ENCODE peak calls at places on chromosome 16, in eight cellular contexts. R, O, J, D, F, P, T and G are unnamed samples. For H3K4me1, the result is how much of the 10 kb centered on the place peaks cover.

GRCh38 chr16:51884773-51885172 is 662.2 kb downstream of the TOX3 start:
- DNase-seq in F (no peak), P (no peak), J (no peak), T (no peak), D (no peak), R (no peak), O (no peak), G (no peak)

GRCh38 chr16:56269824-56270684 is 78.8 kb downstream of the GNAO1 start:
- DNase-seq in T (peak), J (peak), O (no peak), D (peak), F (no peak), P (no peak), R (no peak), G (no peak)

GRCh38 chr16:81786321-81786720 is 7.2 kb downstream of the PLCG2 start:
- DNase-seq in O (no peak), F (no peak), T (no peak), J (no peak), R (no peak), P (peak), D (no peak), G (no peak)

GRCh38 chr16:57823836-57824235 is 21.5 kb upstream of the KIFC3 start:
- DNase-seq in J (no peak), R (no peak), F (no peak), O (no peak), P (peak), D (no peak), T (no peak), G (no peak)

GRCh38 chr16:87068316-87068715 is 248.9 kb downstream of the C16orf95 start:
- DNase-seq in D (no peak), R (no peak), T (no peak), J (no peak), P (no peak), F (no peak), O (no peak), G (no peak)

GRCh38 chr16:14070877-14071575 is at the start of gene MRTFB:
- DNase-seq in P (peak), R (peak), F (peak), J (peak), T (peak), O (peak), D (peak), G (peak)

GRCh38 chr16:74034862-74035261 is 261.8 kb upstream of the PSMD7 start:
- DNase-seq in J (no peak), T (no peak), R (no peak), D (peak), O (no peak), F (peak), P (peak), G (no peak)

GRCh38 chr16:72848759-72849664 is 198.9 kb downstream of the ZFHX3 start:
- DNase-seq in J (peak), R (peak), P (peak), O (peak), D (peak), T (no peak), F (peak), G (no peak)

GRCh38 chr16:81815429-81815766 is 36.3 kb downstream of the PLCG2 start:
- DNase-seq in J (no peak), O (no peak), F (no peak), D (no peak), P (no peak), T (no peak), R (no peak), G (no peak)

GRCh38 chr16:71474864-71475263 is 12.8 kb upstream of the ZNF23 start:
- DNase-seq in D (no peak), R (no peak), T (no peak), O (no peak), P (peak), J (no peak), F (peak), G (no peak)

GRCh38 chr16:844638-845348 is 44.3 kb upstream of the GNG13 start:
- DNase-seq in P (no peak), R (no peak), T (no peak), O (no peak), F (no peak), J (peak), D (no peak), G (no peak)

GRCh38 chr16:19823322-19823721 is 61.3 kb downstream of the GPRC5B start:
- DNase-seq in R (no peak), D (no peak), J (no peak), P (no peak), O (no peak), T (no peak), F (no peak), G (no peak)

GRCh38 chr16:70804153-70804728 is 3.3 kb upstream of the VAC14 start:
- DNase-seq in F (peak), O (no peak), T (no peak), D (no peak), P (peak), R (no peak), J (no peak), G (no peak)

GRCh38 chr16:3025032-3026002 is 1.5 kb downstream of the THOC6 start:
- DNase-seq in P (no peak), R (no peak), O (no peak), J (no peak), D (no peak), F (no peak), T (no peak), G (no peak)

GRCh38 chr16:57266531-57267268 is 17.8 kb downstream of the PLLP start:
- DNase-seq in J (no peak), D (no peak), P (no peak), T (no peak), O (peak), F (no peak), R (no peak), G (no peak)

GRCh38 chr16:53980675-53981074 is 276.7 kb downstream of the FTO start:
- DNase-seq in F (no peak), D (no peak), J (no peak), T (no peak), O (no peak), P (no peak), R (no peak), G (no peak)

GRCh38 chr16:727291-727977 is 528 bp downstream of the HAGHL start:
- DNase-seq in J (no peak), T (no peak), R (no peak), O (no peak), D (peak), F (no peak), P (no peak), G (no peak)

GRCh38 chr16:56332464-56333079 is 92.8 kb downstream of the AMFR start:
- DNase-seq in O (peak), D (peak), T (no peak), J (peak), R (peak), F (peak), P (peak), G (peak)

GRCh38 chr16:68068926-68069325 is 16.2 kb upstream of the NFATC3 start:
- DNase-seq in T (no peak), J (no peak), F (no peak), P (no peak), D (no peak), R (no peak), O (no peak), G (no peak)

GRCh38 chr16:68071547-68071901 is 13.6 kb upstream of the NFATC3 start:
- DNase-seq in T (no peak), P (no peak), O (no peak), F (no peak), J (no peak), R (no peak), D (no peak), G (no peak)

GRCh38 chr16:68070811-68071546 is 14.2 kb upstream of the NFATC3 start:
- DNase-seq in F (no peak), J (no peak), O (no peak), P (no peak), D (no peak), R (no peak), T (no peak), G (no peak)

GRCh38 chr16:68070249-68070725 is 14.9 kb upstream of the NFATC3 start:
- DNase-seq in P (no peak), D (no peak), J (no peak), F (no peak), T (no peak), O (no peak), R (no peak), G (no peak)

GRCh38 chr16:68069511-68070248 is 15.5 kb upstream of the NFATC3 start:
- DNase-seq in F (no peak), J (no peak), D (peak), P (no peak), R (peak), O (no peak), T (no peak), G (no peak)
- H3K4me1 ChIP-seq in F (under half), J (under half), D (under half), P (under half), R (half or more), O (under half), T (under half), G (under half)

DNA sequence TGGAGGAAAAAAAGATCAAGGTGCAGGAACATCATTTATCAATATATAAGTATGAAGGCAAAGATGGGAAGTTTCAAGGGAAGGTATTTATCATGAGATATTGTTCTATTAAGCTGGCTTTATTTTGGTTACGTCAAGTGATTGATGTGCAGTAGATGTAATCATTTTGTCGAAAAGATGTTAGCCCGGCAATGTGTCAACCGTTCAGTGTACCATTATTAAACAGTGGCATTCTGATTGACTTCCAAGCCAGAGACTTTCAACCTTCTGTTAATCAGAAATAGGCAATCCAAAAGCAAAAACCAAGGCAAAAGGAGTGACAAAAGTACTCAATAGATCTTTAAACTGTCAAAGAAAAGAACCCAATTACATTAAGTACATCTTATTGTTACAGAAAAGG is 1340.3 kb upstream of the GOT2 start:
- DNase-seq in F (no peak), O (no peak), R (no peak), J (no peak), D (no peak), T (no peak), P (no peak), G (no peak)
- H3K4me1 ChIP-seq in F (under half), O (under half), R (under half), J (under half), D (under half), T (under half), P (under half), G (under half)

GRCh38 chr16:4682084-4682581 is 11.2 kb upstream of the NUDT16L1 start:
- DNase-seq in P (no peak), F (no peak), R (no peak), D (no peak), O (no peak), T (no peak), J (no peak), G (no peak)
- H3K4me1 ChIP-seq in P (under half), F (under half), R (under half), D (under half), O (under half), T (under half), J (under half), G (under half)

GRCh38 chr16:66267287-66268137 is 99.0 kb upstream of the CDH5 start:
- DNase-seq in J (no peak), F (no peak), O (no peak), D (no peak), P (no peak), T (no peak), R (no peak), G (no peak)
- H3K4me1 ChIP-seq in J (under half), F (under half), O (under half), D (under half), P (under half), T (under half), R (under half), G (under half)

DNA sequence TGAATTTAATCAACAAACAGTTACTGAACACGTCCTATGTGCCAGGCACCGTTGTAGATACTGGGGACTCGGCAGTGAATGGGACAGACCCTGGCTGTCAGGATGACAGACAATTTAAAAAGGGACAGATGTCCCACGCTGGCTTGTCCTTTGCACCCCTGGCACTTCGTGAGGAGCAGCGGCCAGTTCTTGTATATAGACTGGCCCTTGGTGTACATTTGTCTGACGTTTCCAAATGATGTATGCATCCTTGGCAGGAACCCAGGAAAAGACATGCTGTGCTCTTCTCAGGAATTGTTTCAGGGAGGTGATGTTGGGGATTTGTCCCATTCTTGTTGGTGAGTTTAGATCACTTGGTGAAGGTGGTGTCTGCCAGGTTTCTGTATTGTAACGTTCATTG is 21.1 kb downstream of the IL4R start:
- DNase-seq in F (peak), R (no peak), J (no peak), O (no peak), P (no peak), T (no peak), D (no peak), G (no peak)
- H3K4me1 ChIP-seq in F (under half), R (under half), J (under half), O (under half), P (under half), T (under half), D (under half), G (under half)